ENCODE peak calls at places on chromosome 2, in nine cellular contexts. One of them, this sample, is unnamed.

GRCh38 chr2:69386376-69386775 is 651 bp downstream of the GFPT1 start:
- DNase-seq in skeletal muscle cell: no peak
- DNase-seq in fibroblast of lung: no peak
- DNase-seq in kidney epithelial cell: no peak
- DNase-seq in hepatocyte: no peak
- DNase-seq in coronary artery: no peak
- DNase-seq in left ventricle myocardium inferior: no peak
- DNase-seq in transverse colon: no peak
- DNase-seq in heart right ventricle: no peak
- DNase-seq in this sample: no peak

GRCh38 chr2:237869357-237870102 is 10.1 kb downstream of the RAMP1 start:
- DNase-seq in skeletal muscle cell: no peak
- DNase-seq in fibroblast of lung: no peak
- DNase-seq in kidney epithelial cell: no peak
- DNase-seq in hepatocyte: no peak
- DNase-seq in coronary artery: no peak
- DNase-seq in left ventricle myocardium inferior: no peak
- DNase-seq in transverse colon: no peak
- DNase-seq in heart right ventricle: no peak
- DNase-seq in this sample: no peak

GRCh38 chr2:236177604-236177966 is 9.4 kb upstream of the GBX2 start:
- DNase-seq in skeletal muscle cell: no peak
- DNase-seq in fibroblast of lung: no peak
- DNase-seq in kidney epithelial cell: no peak
- DNase-seq in hepatocyte: peak; percentile 66
- DNase-seq in coronary artery: peak; percentile 67
- DNase-seq in left ventricle myocardium inferior: peak; percentile 39
- DNase-seq in transverse colon: peak; percentile 33
- DNase-seq in heart right ventricle: peak; percentile 58
- DNase-seq in this sample: no peak

GRCh38 chr2:42754021-42754775 is 9.7 kb downstream of the OXER1 start:
- DNase-seq in skeletal muscle cell: peak; percentile 58
- DNase-seq in fibroblast of lung: peak; percentile 38
- DNase-seq in kidney epithelial cell: no peak
- DNase-seq in hepatocyte: no peak
- DNase-seq in coronary artery: no peak
- DNase-seq in left ventricle myocardium inferior: no peak
- DNase-seq in transverse colon: no peak
- DNase-seq in heart right ventricle: no peak
- DNase-seq in this sample: no peak

GRCh38 chr2:166234112-166234846 is 106.5 kb upstream of the SCN1A start:
- DNase-seq in skeletal muscle cell: peak; percentile 21
- DNase-seq in fibroblast of lung: peak; percentile 89
- DNase-seq in kidney epithelial cell: peak; percentile 18
- DNase-seq in hepatocyte: no peak
- DNase-seq in coronary artery: no peak
- DNase-seq in left ventricle myocardium inferior: no peak
- DNase-seq in transverse colon: no peak
- DNase-seq in heart right ventricle: no peak
- DNase-seq in this sample: no peak

GRCh38 chr2:134401081-134401497 is 147.2 kb downstream of the MGAT5 start:
- DNase-seq in skeletal muscle cell: no peak
- DNase-seq in fibroblast of lung: no peak
- DNase-seq in kidney epithelial cell: no peak
- DNase-seq in hepatocyte: no peak
- DNase-seq in coronary artery: peak; percentile 76
- DNase-seq in left ventricle myocardium inferior: peak; percentile 75
- DNase-seq in transverse colon: no peak
- DNase-seq in heart right ventricle: peak; percentile 74
- DNase-seq in this sample: no peak

GRCh38 chr2:217904614-217904965 is 98.2 kb downstream of the TNS1 start:
- DNase-seq in skeletal muscle cell: no peak
- DNase-seq in fibroblast of lung: no peak
- DNase-seq in kidney epithelial cell: no peak
- DNase-seq in hepatocyte: no peak
- DNase-seq in coronary artery: no peak
- DNase-seq in left ventricle myocardium inferior: no peak
- DNase-seq in transverse colon: no peak
- DNase-seq in heart right ventricle: no peak
- DNase-seq in this sample: no peak

GRCh38 chr2:241948299-241948897 is 78.9 kb downstream of the RTP5 start:
- DNase-seq in skeletal muscle cell: no peak
- DNase-seq in fibroblast of lung: no peak
- DNase-seq in kidney epithelial cell: no peak
- DNase-seq in hepatocyte: no peak
- DNase-seq in coronary artery: no peak
- DNase-seq in left ventricle myocardium inferior: no peak
- DNase-seq in transverse colon: no peak
- DNase-seq in heart right ventricle: no peak
- DNase-seq in this sample: no peak

GRCh38 chr2:180268006-180268405 is 260.9 kb upstream of the CWC22 start:
- DNase-seq in skeletal muscle cell: no peak
- DNase-seq in fibroblast of lung: peak; percentile 49
- DNase-seq in kidney epithelial cell: no peak
- DNase-seq in hepatocyte: no peak
- DNase-seq in coronary artery: no peak
- DNase-seq in left ventricle myocardium inferior: no peak
- DNase-seq in transverse colon: no peak
- DNase-seq in heart right ventricle: no peak
- DNase-seq in this sample: no peak

GRCh38 chr2:163612332-163612731 is 123.5 kb downstream of the FIGN start:
- DNase-seq in skeletal muscle cell: no peak
- DNase-seq in fibroblast of lung: no peak
- DNase-seq in kidney epithelial cell: no peak
- DNase-seq in hepatocyte: no peak
- DNase-seq in coronary artery: no peak
- DNase-seq in left ventricle myocardium inferior: no peak
- DNase-seq in transverse colon: no peak
- DNase-seq in heart right ventricle: no peak
- DNase-seq in this sample: no peak

GRCh38 chr2:135299656-135300244 is 231.3 kb downstream of the ZRANB3 start:
- DNase-seq in skeletal muscle cell: peak; percentile 5
- DNase-seq in fibroblast of lung: peak; percentile 59
- DNase-seq in kidney epithelial cell: no peak
- DNase-seq in hepatocyte: no peak
- DNase-seq in coronary artery: no peak
- DNase-seq in left ventricle myocardium inferior: no peak
- DNase-seq in transverse colon: no peak
- DNase-seq in heart right ventricle: no peak
- DNase-seq in this sample: no peak

GRCh38 chr2:224883700-224884099 is 158.6 kb downstream of the DOCK10 start:
- DNase-seq in skeletal muscle cell: no peak
- DNase-seq in fibroblast of lung: no peak
- DNase-seq in kidney epithelial cell: no peak
- DNase-seq in hepatocyte: no peak
- DNase-seq in coronary artery: no peak
- DNase-seq in left ventricle myocardium inferior: no peak
- DNase-seq in transverse colon: no peak
- DNase-seq in heart right ventricle: no peak
- DNase-seq in this sample: no peak

GRCh38 chr2:24822049-24822706 is 29.0 kb downstream of the CENPO start:
- DNase-seq in skeletal muscle cell: no peak
- DNase-seq in fibroblast of lung: no peak
- DNase-seq in kidney epithelial cell: no peak
- DNase-seq in hepatocyte: no peak
- DNase-seq in coronary artery: no peak
- DNase-seq in left ventricle myocardium inferior: no peak
- DNase-seq in transverse colon: no peak
- DNase-seq in heart right ventricle: no peak
- DNase-seq in this sample: no peak

GRCh38 chr2:67322361-67323001 is 74.7 kb upstream of the ETAA1 start:
- DNase-seq in skeletal muscle cell: no peak
- DNase-seq in fibroblast of lung: peak; percentile 58
- DNase-seq in kidney epithelial cell: peak; percentile 35
- DNase-seq in hepatocyte: peak; percentile 48
- DNase-seq in coronary artery: peak; percentile 77
- DNase-seq in left ventricle myocardium inferior: peak; percentile 17
- DNase-seq in transverse colon: peak; percentile 14
- DNase-seq in heart right ventricle: no peak
- DNase-seq in this sample: no peak

GRCh38 chr2:190304404-190304803 is 15.2 kb downstream of the HIBCH start:
- DNase-seq in skeletal muscle cell: no peak
- DNase-seq in fibroblast of lung: no peak
- DNase-seq in kidney epithelial cell: no peak
- DNase-seq in hepatocyte: no peak
- DNase-seq in coronary artery: no peak
- DNase-seq in left ventricle myocardium inferior: no peak
- DNase-seq in transverse colon: no peak
- DNase-seq in heart right ventricle: no peak
- DNase-seq in this sample: no peak

GRCh38 chr2:190303642-190304041 is 16.0 kb downstream of the HIBCH start:
- DNase-seq in skeletal muscle cell: no peak
- DNase-seq in fibroblast of lung: peak; percentile 31
- DNase-seq in kidney epithelial cell: no peak
- DNase-seq in hepatocyte: no peak
- DNase-seq in coronary artery: no peak
- DNase-seq in left ventricle myocardium inferior: no peak
- DNase-seq in transverse colon: no peak
- DNase-seq in heart right ventricle: no peak
- DNase-seq in this sample: no peak

GRCh38 chr2:190301032-190301431 is 18.6 kb downstream of the HIBCH start:
- DNase-seq in skeletal muscle cell: no peak
- DNase-seq in fibroblast of lung: no peak
- DNase-seq in kidney epithelial cell: no peak
- DNase-seq in hepatocyte: no peak
- DNase-seq in coronary artery: no peak
- DNase-seq in left ventricle myocardium inferior: no peak
- DNase-seq in transverse colon: no peak
- DNase-seq in heart right ventricle: no peak
- DNase-seq in this sample: no peak
- H3K4me3 ChIP-seq in skeletal muscle cell: no peak overlapping the region
- H3K4me3 ChIP-seq in fibroblast of lung: no peak overlapping the region
- H3K4me3 ChIP-seq in kidney epithelial cell: no peak overlapping the region
- H3K4me3 ChIP-seq in hepatocyte: no peak overlapping the region
- H3K4me3 ChIP-seq in coronary artery: no peak overlapping the region
- H3K4me3 ChIP-seq in left ventricle myocardium inferior: no peak overlapping the region
- H3K4me3 ChIP-seq in transverse colon: no peak overlapping the region
- H3K4me3 ChIP-seq in heart right ventricle: no peak overlapping the region
- H3K4me3 ChIP-seq in this sample: no peak overlapping the region

DNA sequence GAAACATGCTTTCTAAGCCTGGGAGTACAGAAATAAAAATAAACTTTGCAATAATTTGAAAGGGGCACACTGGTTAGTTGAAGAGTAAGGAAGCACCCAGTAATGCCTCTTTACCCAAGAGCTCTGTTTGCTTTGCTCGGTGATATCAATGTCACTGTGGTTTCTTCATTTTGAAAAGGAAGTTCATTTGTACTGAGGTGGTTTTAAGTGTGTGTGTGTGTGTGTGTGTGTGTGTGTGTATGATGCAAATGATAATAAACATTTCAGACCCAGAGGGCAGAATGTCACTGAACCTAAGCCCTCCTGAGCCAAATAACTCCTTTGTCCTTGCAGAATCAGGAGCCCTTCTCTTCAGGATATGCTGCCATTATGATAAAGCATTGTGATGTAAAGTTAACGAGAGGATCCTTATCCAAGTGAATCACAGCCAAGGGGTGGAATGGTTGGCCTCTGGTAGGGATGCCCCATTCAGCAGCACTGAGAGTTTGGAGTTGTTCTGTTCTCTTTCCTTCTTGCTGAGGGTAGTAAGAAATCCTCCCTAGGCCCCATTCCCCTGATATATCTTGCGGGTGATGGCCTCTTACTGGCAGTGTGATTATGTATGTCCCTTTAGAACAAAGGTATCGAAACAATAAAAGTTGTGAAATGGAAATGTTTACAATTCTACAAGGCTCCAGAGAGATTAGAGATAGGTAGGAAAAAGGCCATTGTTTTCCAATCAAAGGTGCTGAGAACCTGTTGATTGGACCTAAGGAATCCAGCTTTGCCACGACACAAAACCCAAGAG is 7.6 kb downstream of the ITGA6 start:
- DNase-seq in skeletal muscle cell: no peak
- DNase-seq in fibroblast of lung: peak; percentile 20
- DNase-seq in kidney epithelial cell: no peak
- DNase-seq in hepatocyte: no peak
- DNase-seq in coronary artery: no peak
- DNase-seq in left ventricle myocardium inferior: no peak
- DNase-seq in transverse colon: no peak
- DNase-seq in heart right ventricle: no peak
- DNase-seq in this sample: no peak
- H3K4me3 ChIP-seq in skeletal muscle cell: no peak overlapping the region
- H3K4me3 ChIP-seq in fibroblast of lung: no peak overlapping the region
- H3K4me3 ChIP-seq in kidney epithelial cell: no peak overlapping the region
- H3K4me3 ChIP-seq in hepatocyte: no peak overlapping the region
- H3K4me3 ChIP-seq in coronary artery: no peak overlapping the region
- H3K4me3 ChIP-seq in left ventricle myocardium inferior: no peak overlapping the region
- H3K4me3 ChIP-seq in transverse colon: no peak overlapping the region
- H3K4me3 ChIP-seq in heart right ventricle: no peak overlapping the region
- H3K4me3 ChIP-seq in this sample: no peak overlapping the region

DNA sequence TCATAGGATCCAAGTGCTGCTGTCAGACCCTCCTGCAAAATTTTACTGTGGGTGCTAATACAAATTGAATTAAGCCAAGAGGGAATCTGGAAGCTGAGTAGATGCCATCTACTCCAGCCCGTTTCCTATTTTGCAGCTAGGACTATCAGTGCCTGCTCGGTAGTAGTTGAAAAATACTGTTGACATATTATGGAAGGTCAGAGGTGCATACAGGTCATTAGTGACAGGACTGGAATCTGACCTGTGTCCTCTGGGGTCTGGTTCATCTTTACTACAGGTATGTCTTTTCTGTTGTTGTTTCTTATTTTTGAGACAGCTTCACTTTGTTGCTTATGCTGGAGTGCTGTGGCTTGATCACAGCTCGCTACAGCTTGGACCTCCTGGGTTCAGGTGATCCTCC is 58.8 kb downstream of the MAP4K4 start:
- DNase-seq in skeletal muscle cell: no peak
- DNase-seq in fibroblast of lung: no peak
- DNase-seq in kidney epithelial cell: no peak
- DNase-seq in hepatocyte: no peak
- DNase-seq in coronary artery: no peak
- DNase-seq in left ventricle myocardium inferior: no peak
- DNase-seq in transverse colon: no peak
- DNase-seq in heart right ventricle: no peak
- DNase-seq in this sample: no peak
- H3K4me3 ChIP-seq in skeletal muscle cell: no peak overlapping the region
- H3K4me3 ChIP-seq in fibroblast of lung: no peak overlapping the region
- H3K4me3 ChIP-seq in kidney epithelial cell: no peak overlapping the region
- H3K4me3 ChIP-seq in hepatocyte: no peak overlapping the region
- H3K4me3 ChIP-seq in coronary artery: no peak overlapping the region
- H3K4me3 ChIP-seq in left ventricle myocardium inferior: no peak overlapping the region
- H3K4me3 ChIP-seq in transverse colon: no peak overlapping the region
- H3K4me3 ChIP-seq in heart right ventricle: no peak overlapping the region
- H3K4me3 ChIP-seq in this sample: no peak overlapping the region

DNA sequence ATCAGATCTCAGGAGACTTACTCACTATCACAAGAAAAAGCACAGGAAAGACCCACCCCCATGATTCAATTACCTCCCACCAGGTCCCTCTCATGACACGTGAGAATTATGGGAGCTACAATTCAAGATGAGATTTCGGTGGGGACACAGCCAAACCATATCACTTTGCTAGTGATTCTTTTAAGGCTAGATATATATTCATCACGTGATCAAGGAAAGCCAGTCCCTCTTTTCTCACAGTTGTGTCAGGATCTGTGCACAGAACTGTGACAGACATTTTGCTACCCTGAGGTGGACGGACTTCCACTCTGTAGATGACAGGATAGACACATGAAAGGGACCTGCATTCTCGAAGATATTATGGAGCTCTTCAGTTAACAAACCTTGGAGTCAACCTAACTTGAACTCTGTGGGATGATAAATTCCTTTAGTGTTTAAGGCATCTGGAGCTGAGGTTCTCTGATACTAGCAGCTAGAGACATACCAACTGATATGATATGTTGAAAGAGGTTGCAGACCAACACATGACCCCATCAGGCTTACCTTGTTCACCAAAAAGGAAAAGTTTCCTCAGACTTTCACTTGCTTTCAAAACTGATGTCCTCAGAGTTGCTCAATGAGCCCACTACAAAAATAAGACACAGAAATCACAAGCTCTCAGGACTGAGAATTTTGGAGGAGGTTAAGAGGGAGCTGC is 66.3 kb upstream of the SCG2 start:
- DNase-seq in skeletal muscle cell: no peak
- DNase-seq in fibroblast of lung: peak; percentile 82
- DNase-seq in kidney epithelial cell: no peak
- DNase-seq in hepatocyte: peak; percentile 9
- DNase-seq in coronary artery: no peak
- DNase-seq in left ventricle myocardium inferior: no peak
- DNase-seq in transverse colon: no peak
- DNase-seq in heart right ventricle: no peak
- DNase-seq in this sample: no peak
- H3K4me3 ChIP-seq in skeletal muscle cell: no peak overlapping the region
- H3K4me3 ChIP-seq in fibroblast of lung: no peak overlapping the region
- H3K4me3 ChIP-seq in kidney epithelial cell: no peak overlapping the region
- H3K4me3 ChIP-seq in hepatocyte: no peak overlapping the region
- H3K4me3 ChIP-seq in coronary artery: no peak overlapping the region
- H3K4me3 ChIP-seq in left ventricle myocardium inferior: no peak overlapping the region
- H3K4me3 ChIP-seq in transverse colon: no peak overlapping the region
- H3K4me3 ChIP-seq in heart right ventricle: no peak overlapping the region
- H3K4me3 ChIP-seq in this sample: no peak overlapping the region